ENCODE peak calls at places on chromosomes 2 and 18, in six cellular contexts. T, E, V, M, S and C are unnamed samples.

GRCh38 chr2:20419752-20420151 is 27.1 kb upstream of the RHOB start:
- DNase-seq in T (peak; percentile 48), E (no peak), V (no peak), M (no peak), S (no peak), C (no peak)

GRCh38 chr2:174014699-174015070 is 49.5 kb upstream of the SP3 start:
- DNase-seq in T (no peak), E (peak; percentile 42), V (no peak), M (peak; percentile 22), S (no peak), C (peak; percentile 65)

GRCh38 chr2:232286011-232286868 is 92.3 kb upstream of the ALPP start:
- DNase-seq in T (no peak), E (no peak), V (no peak), M (peak; percentile 30), S (no peak), C (peak; percentile 36)

GRCh38 chr2:126970583-126970982 is 71.9 kb downstream of the TEX51 start:
- DNase-seq in T (no peak), E (no peak), V (no peak), M (no peak), S (no peak), C (no peak)

GRCh38 chr2:228541794-228542193 is 360.3 kb upstream of the SPHKAP start:
- DNase-seq in T (no peak), E (no peak), V (no peak), M (no peak), S (no peak), C (no peak)

GRCh38 chr2:67486041-67486796 is 89.1 kb downstream of the ETAA1 start:
- DNase-seq in T (no peak), E (no peak), V (no peak), M (peak; percentile 58), S (no peak), C (peak; percentile 6)

GRCh38 chr2:118784860-118785259 is 62.6 kb downstream of the EN1 start:
- DNase-seq in T (no peak), E (no peak), V (no peak), M (no peak), S (no peak), C (no peak)

GRCh38 chr2:240123821-240124650 is 12.1 kb downstream of the COPS9 start:
- DNase-seq in T (peak; percentile 44), E (no peak), V (no peak), M (no peak), S (no peak), C (no peak)

GRCh38 chr2:206981739-206982336 is 42.5 kb downstream of the CPO start:
- DNase-seq in T (peak; percentile 84), E (peak; percentile 60), V (peak; percentile 79), M (peak; percentile 75), S (peak; percentile 84), C (peak; percentile 82)

GRCh38 chr2:10057231-10058107 is 14.1 kb downstream of the KLF11 start:
- DNase-seq in T (no peak), E (no peak), V (peak; percentile 63), M (peak; percentile 87), S (no peak), C (no peak)

GRCh38 chr2:203400805-203401585 is 72.8 kb downstream of the ABI2 start:
- DNase-seq in T (no peak), E (no peak), V (no peak), M (no peak), S (no peak), C (no peak)

GRCh38 chr2:86216577-86217555 is 17.6 kb downstream of the MRPL35 start:
- DNase-seq in T (no peak), E (no peak), V (no peak), M (no peak), S (no peak), C (no peak)

GRCh38 chr18:65725421-65726050 is 25.3 kb upstream of the CDH7 start:
- DNase-seq in T (no peak), E (peak; percentile 48), V (peak; percentile 51), M (peak; percentile 98), S (no peak), C (peak; percentile 39)

GRCh38 chr18:711330-711692 is 1.1 kb downstream of the ENOSF1 start:
- DNase-seq in T (no peak), E (no peak), V (no peak), M (peak; percentile 77), S (no peak), C (no peak)

GRCh38 chr2:238238766-238239551 is 879 bp downstream of the HES6 start:
- DNase-seq in T (no peak), E (no peak), V (peak; percentile 65), M (peak; percentile 70), S (peak; percentile 74), C (peak; percentile 52)